ENCODE peak calls at places on chromosome 7, in nine cellular contexts. W is left ventricle myocardium inferior; Y is stimulated activated CD8-positive, alpha-beta memory T cell treated with anti-CD3 and anti-CD28 coated beads, Interleukin-2, amount 100 ng/mL, for 1 hour; K is PC-3; L is mammary epithelial cell; H is HuH-7; I is left kidney; Z is cerebellum; P is T-helper 1 cell. F is an unnamed sample.

GRCh38 chr7:29146082-29146706 is at the start of gene CPVL:
- DNase-seq in K (peak; percentile 73), I (peak; percentile 82), Z (no peak), Y (no peak), W (peak; percentile 70), L (no peak), P (no peak), H (peak; percentile 71), F (peak; percentile 47)

GRCh38 chr7:3691478-3692151 is 390.6 kb downstream of the SDK1 start:
- DNase-seq in P (no peak), Y (no peak), I (no peak), W (no peak), Z (no peak), H (no peak), K (no peak), L (no peak), F (no peak)

GRCh38 chr7:43824963-43825362 is 44.4 kb downstream of the MRPS24 start:
- DNase-seq in W (no peak), L (no peak), I (no peak), Z (no peak), H (no peak), K (no peak), Y (no peak), P (no peak), F (no peak)

GRCh38 chr7:41224063-41224763 is 478.7 kb downstream of the INHBA start:
- DNase-seq in H (no peak), W (no peak), I (no peak), P (no peak), K (peak; percentile 98), Y (no peak), L (peak; percentile 98), Z (no peak), F (no peak)

GRCh38 chr7:36906956-36907355 is 182.7 kb upstream of the AOAH start:
- DNase-seq in Z (no peak), Y (no peak), K (no peak), W (no peak), L (no peak), I (no peak), H (no peak), P (no peak), F (no peak)

GRCh38 chr7:17680943-17681351 is 259.3 kb downstream of the SNX13 start:
- DNase-seq in H (no peak), Z (peak; percentile 17), K (peak; percentile 79), P (no peak), I (peak; percentile 56), W (no peak), Y (no peak), L (peak; percentile 61), F (no peak)

GRCh38 chr7:135843214-135843613 is 94.6 kb upstream of the FAM180A start:
- DNase-seq in L (no peak), W (no peak), I (no peak), P (no peak), H (no peak), K (no peak), Z (no peak), Y (no peak), F (no peak)

GRCh38 chr7:1423266-1423811 is 35.9 kb downstream of the MICALL2 start:
- DNase-seq in I (no peak), Y (no peak), H (no peak), Z (no peak), P (no peak), W (no peak), L (no peak), K (no peak), F (no peak)

GRCh38 chr7:41047789-41048191 is 655.1 kb downstream of the INHBA start:
- DNase-seq in Z (no peak), H (no peak), P (no peak), K (peak; percentile 77), Y (no peak), W (peak; percentile 47), L (no peak), I (no peak), F (no peak)

GRCh38 chr7:136870799-136871487 is 2.5 kb downstream of the CHRM2 start:
- DNase-seq in I (peak; percentile 41), Y (no peak), H (no peak), W (peak; percentile 23), Z (no peak), P (no peak), L (no peak), K (no peak), F (no peak)

GRCh38 chr7:33887576-33887975 is 17.8 kb upstream of the BMPER start:
- DNase-seq in H (no peak), P (no peak), W (no peak), K (no peak), L (no peak), Y (no peak), I (no peak), Z (no peak), F (no peak)

GRCh38 chr7:129069021-129069420 is 14.1 kb upstream of the TNPO3 start:
- DNase-seq in Z (no peak), I (no peak), Y (no peak), L (no peak), K (no peak), W (no peak), H (no peak), P (no peak), F (no peak)

GRCh38 chr7:135877799-135878198 is 99.4 kb downstream of the MTPN start:
- DNase-seq in P (no peak), Z (no peak), Y (no peak), L (peak; percentile 94), W (no peak), K (peak; percentile 94), I (peak; percentile 11), H (no peak), F (no peak)

GRCh38 chr7:96989859-96990317 is 15.5 kb upstream of the DLX6 start:
- DNase-seq in Y (no peak), W (no peak), I (no peak), K (no peak), P (no peak), L (no peak), H (no peak), Z (no peak), F (no peak)

GRCh38 chr7:149546331-149546730 is 48.7 kb upstream of the ZNF746 start:
- DNase-seq in Y (no peak), K (no peak), W (no peak), P (no peak), I (no peak), L (no peak), H (no peak), Z (no peak), F (no peak)

GRCh38 chr7:88217675-88218427 is 2.0 kb downstream of the SRI start:
- DNase-seq in K (no peak), H (no peak), W (no peak), Y (no peak), Z (no peak), P (no peak), I (no peak), L (no peak), F (no peak)

GRCh38 chr7:16084370-16084769 is 337.0 kb downstream of the CRPPA start:
- DNase-seq in K (peak; percentile 42), I (no peak), P (no peak), W (no peak), Z (no peak), H (no peak), Y (no peak), L (no peak), F (no peak)

GRCh38 chr7:131122394-131122793 is 205.3 kb upstream of the MKLN1 start:
- DNase-seq in L (no peak), I (no peak), H (no peak), W (no peak), Y (no peak), P (no peak), K (no peak), Z (no peak), F (no peak)

GRCh38 chr7:81638216-81638615 is 131.6 kb downstream of the HGF start:
- DNase-seq in L (no peak), I (peak; percentile 38), Y (no peak), Z (no peak), W (no peak), K (peak; percentile 95), P (no peak), H (peak; percentile 7), F (no peak)

GRCh38 chr7:36875794-36876193 is 151.5 kb upstream of the AOAH start:
- DNase-seq in Z (no peak), H (no peak), Y (no peak), L (no peak), K (no peak), W (no peak), I (no peak), P (no peak), F (no peak)

F was measured in stimulated activated effector memory CD8-positive, alpha-beta T cell treated with anti-CD3 and anti-CD28 coated beads, Interleukin-12 subunit alpha, Interleukin-12 subunit beta, amount 100 ng/mL, for 72 hours.